ENCODE peak calls at places on chromosomes 13 and 19, in nine cellular contexts. Y is NCI-H1105; U is effector memory CD4-positive, alpha-beta T cell; I is RWPE1; Z is dermis microvascular lymphatic vessel endothelial cell; F is NCI-H1436 treated with DMSO at 0.1 percent for 48 hours; J is GM03348; K is activated CD8-positive, alpha-beta memory T cell treated with anti-CD3 and anti-CD28 coated beads for 48 hours; V is neuronal stem cell. C is an unnamed sample.
A peak's percentile ranks its signal among the peaks of the same experiment; 100 is the strongest.

GRCh38 chr19:19276386-19276785 is 3.3 kb upstream of the TM6SF2 start:
- DNase-seq in Y (no peak), U (no peak), I (no peak), Z (no peak), F (no peak), J (peak; percentile 65), K (no peak), V (no peak), C (peak; percentile 92)

GRCh38 chr13:28850226-28850625 is 30.1 kb downstream of the MTUS2 start:
- DNase-seq in Y (no peak), U (no peak), I (no peak), Z (no peak), F (no peak), J (no peak), K (no peak), V (no peak), C (no peak)

GRCh38 chr13:113633485-113633873 is 24.5 kb downstream of the ATP4B start:
- DNase-seq in Y (no peak), U (no peak), I (no peak), Z (no peak), F (no peak), J (no peak), K (no peak), V (no peak), C (no peak)

GRCh38 chr19:44927746-44928145 is 13.3 kb downstream of the APOC1 start:
- DNase-seq in Y (no peak), U (no peak), I (no peak), Z (no peak), F (no peak), J (no peak), K (no peak), V (no peak), C (no peak)

GRCh38 chr13:27918041-27918917 is 1.5 kb upstream of the PDX1 start:
- DNase-seq in Y (no peak), U (no peak), I (no peak), Z (no peak), F (no peak), J (no peak), K (no peak), V (peak; percentile 46), C (no peak)

GRCh38 chr13:112641456-112641855 is 48.4 kb upstream of the ATP11A start:
- DNase-seq in Y (no peak), U (no peak), I (no peak), Z (no peak), F (no peak), J (no peak), K (no peak), V (no peak), C (no peak)

GRCh38 chr13:110323172-110323851 is 16.2 kb downstream of the COL4A2 start:
- DNase-seq in Y (no peak), U (no peak), I (no peak), Z (no peak), F (no peak), J (peak; percentile 82), K (no peak), V (no peak), C (peak; percentile 58)

GRCh38 chr13:53342623-53343022 is 314.0 kb downstream of the OLFM4 start:
- DNase-seq in Y (no peak), U (no peak), I (no peak), Z (no peak), F (no peak), J (no peak), K (no peak), V (no peak), C (no peak)

GRCh38 chr13:113620036-113620435 is 35.5 kb downstream of the TFDP1 start:
- DNase-seq in Y (no peak), U (no peak), I (no peak), Z (no peak), F (no peak), J (no peak), K (no peak), V (no peak), C (no peak)

C was measured in adipocyte.